ENCODE peak calls at places on chromosomes 1 and 21, in six cellular contexts. L is activated naive CD8-positive, alpha-beta T cell treated with anti-CD3 and anti-CD28 coated beads for 36 hours; P is NCI-H748 treated with DMSO at 0.1 percent for 48 hours; H is HEK293T; M is mesendoderm; R is fibroblast of lung. V is an unnamed sample.

GRCh38 chr21:28537371-28538079 is 455.2 kb downstream of the LTN1 start:
- DNase-seq in L (no peak), P (no peak), H (no peak), M (no peak), R (peak), V (no peak)

GRCh38 chr1:186982116-186982515 is 153.4 kb downstream of the PLA2G4A start:
- DNase-seq in L (no peak), P (no peak), H (no peak), M (no peak), R (no peak), V (no peak)

GRCh38 chr1:18661404-18662285 is 31.0 kb downstream of the PAX7 start:
- DNase-seq in L (no peak), P (no peak), H (no peak), M (no peak), R (no peak), V (no peak)

GRCh38 chr1:98386675-98387440 is 274.7 kb upstream of the SNX7 start:
- DNase-seq in L (no peak), P (no peak), H (no peak), M (no peak), R (no peak), V (no peak)

GRCh38 chr1:88698140-88698539 is 14.1 kb downstream of the PKN2 start:
- DNase-seq in L (no peak), P (no peak), H (no peak), M (peak), R (peak), V (no peak)

GRCh38 chr1:98924971-98925370 is 79.7 kb downstream of the PLPPR5 start:
- DNase-seq in L (no peak), P (no peak), H (no peak), M (no peak), R (no peak), V (no peak)

GRCh38 chr1:115671176-115672062 is 29.6 kb downstream of the VANGL1 start:
- DNase-seq in L (no peak), P (no peak), H (no peak), M (no peak), R (peak), V (no peak)

GRCh38 chr1:19597463-19598309 is 46.4 kb upstream of the NBL1 start:
- DNase-seq in L (no peak), P (no peak), H (no peak), M (peak), R (peak), V (no peak)

GRCh38 chr1:50742523-50742922 is 217.5 kb downstream of the FAF1 start:
- DNase-seq in L (no peak), P (no peak), H (no peak), M (no peak), R (no peak), V (no peak)

GRCh38 chr1:23367451-23367790 is 2.2 kb downstream of the ZNF436 start:
- DNase-seq in L (no peak), P (no peak), H (no peak), M (no peak), R (no peak), V (no peak)